ENCODE peak calls at places on chromosome 15, in ten cellular contexts. T is AG09309; B is K562; J is fibroblast of lung; G is CD8-positive, alpha-beta T cell; P is A549; A is AG04450; L is kidney; D is fibroblast of mammary gland; Y is neural progenitor cell. V is an unnamed sample.

GRCh38 chr15:50137330-50137761 is 18.3 kb upstream of the ATP8B4 start:
- DNase-seq in T (peak; percentile 86), B (peak; percentile 76), J (peak; percentile 99), G (no peak), P (peak; percentile 77), A (peak; percentile 79), L (no peak), D (peak; percentile 100), Y (no peak), V (peak; percentile 71)

GRCh38 chr15:82095803-82096202 is 50.0 kb upstream of the MEX3B start:
- DNase-seq in T (no peak), B (no peak), J (no peak), G (no peak), P (no peak), A (no peak), L (no peak), D (no peak), Y (no peak), V (no peak)

GRCh38 chr15:66740802-66741201 is 38.8 kb downstream of the SMAD6 start:
- DNase-seq in T (peak; percentile 58), B (no peak), J (no peak), G (no peak), P (no peak), A (no peak), L (peak; percentile 91), D (peak; percentile 53), Y (no peak), V (no peak)

GRCh38 chr15:80695099-80695910 is at the start of gene ABHD17C:
- DNase-seq in T (no peak), B (peak; percentile 49), J (peak; percentile 72), G (peak; percentile 30), P (peak; percentile 60), A (no peak), L (peak; percentile 87), D (peak; percentile 53), Y (peak; percentile 85), V (peak; percentile 63)

GRCh38 chr15:60370804-60371700 is 26.7 kb downstream of the ANXA2 start:
- DNase-seq in T (peak; percentile 98), B (no peak), J (peak; percentile 100), G (no peak), P (peak; percentile 89), A (peak; percentile 94), L (peak; percentile 88), D (peak; percentile 99), Y (no peak), V (peak; percentile 99)

GRCh38 chr15:33104276-33104675 is 90.2 kb downstream of the FMN1 start:
- DNase-seq in T (peak; percentile 73), B (no peak), J (peak; percentile 87), G (no peak), P (no peak), A (no peak), L (no peak), D (peak; percentile 83), Y (no peak), V (peak; percentile 56)

GRCh38 chr15:72751751-72752455 is 31.7 kb downstream of the ADPGK start:
- DNase-seq in T (no peak), B (no peak), J (peak; percentile 50), G (no peak), P (no peak), A (no peak), L (no peak), D (no peak), Y (no peak), V (peak; percentile 50)

GRCh38 chr15:36109943-36110658 is 469.3 kb upstream of the CDIN1 start:
- DNase-seq in T (peak; percentile 10), B (no peak), J (peak; percentile 89), G (no peak), P (no peak), A (no peak), L (no peak), D (peak; percentile 91), Y (no peak), V (peak; percentile 31)

GRCh38 chr15:95598456-95598855 is 732.0 kb upstream of the NR2F2 start:
- DNase-seq in T (no peak), B (no peak), J (no peak), G (no peak), P (no peak), A (no peak), L (no peak), D (no peak), Y (no peak), V (no peak)
- TF ChIP-seq CTCF in T (no peak), B (no peak), J (no peak), G (no peak), P (no peak), A (no peak), L (no peak), D (no peak), Y (no peak), V (no peak)

GRCh38 chr15:84987949-84988624 is 6.4 kb downstream of the PDE8A start:
- DNase-seq in T (no peak), B (no peak), J (no peak), G (no peak), P (no peak), A (no peak), L (no peak), D (no peak), Y (no peak), V (no peak)

GRCh38 chr15:84991313-84991712 is 9.7 kb downstream of the PDE8A start:
- DNase-seq in T (no peak), B (no peak), J (no peak), G (no peak), P (no peak), A (no peak), L (no peak), D (no peak), Y (no peak), V (no peak)

GRCh38 chr15:84992157-84992940 is 10.7 kb downstream of the PDE8A start:
- DNase-seq in T (peak; percentile 40), B (peak; percentile 53), J (peak; percentile 94), G (peak; percentile 22), P (peak; percentile 80), A (peak; percentile 21), L (no peak), D (peak; percentile 83), Y (no peak), V (peak; percentile 71)

GRCh38 chr15:84985158-84985557 is 3.5 kb downstream of the PDE8A start:
- DNase-seq in T (no peak), B (no peak), J (no peak), G (no peak), P (no peak), A (no peak), L (no peak), D (no peak), Y (no peak), V (no peak)

DNA sequence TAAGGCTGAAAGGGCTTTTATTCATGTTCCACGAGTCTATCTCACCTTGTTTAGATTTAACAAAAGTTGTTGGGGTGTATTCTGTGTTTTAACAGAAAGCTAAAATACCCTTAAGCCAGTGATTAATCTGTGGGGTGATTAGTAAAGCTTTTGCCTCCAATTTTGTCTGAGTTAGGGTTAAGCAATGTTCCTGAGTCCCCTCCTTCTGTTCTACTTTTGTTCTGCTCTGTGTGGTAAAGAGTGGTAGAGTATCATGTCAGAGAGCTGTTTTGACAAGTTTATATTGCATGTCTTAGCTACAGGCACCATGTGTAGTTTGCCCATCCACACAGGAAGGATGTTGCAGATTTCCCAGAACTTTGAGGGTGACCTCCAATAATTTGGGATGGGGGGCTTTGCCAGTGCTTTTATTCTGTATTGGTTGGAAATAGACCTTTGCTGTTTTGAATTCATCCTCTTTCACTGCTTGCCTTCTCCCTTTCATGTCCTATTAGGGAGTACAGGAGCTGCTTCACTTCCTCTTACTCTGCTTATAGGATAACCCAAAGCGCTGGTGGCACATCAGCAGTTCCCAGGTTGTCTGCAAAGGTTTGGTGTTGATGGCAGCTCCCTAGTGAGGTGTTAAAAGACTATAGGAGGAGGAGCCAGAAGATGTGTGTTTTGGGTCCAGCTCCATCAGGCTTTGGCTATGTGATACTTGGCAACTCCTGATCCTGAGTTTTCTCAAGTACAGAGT is 7.4 kb downstream of the PDE8A start:
- DNase-seq in T (no peak), B (no peak), J (no peak), G (no peak), P (no peak), A (no peak), L (no peak), D (no peak), Y (no peak), V (no peak)
- H3K4me3 ChIP-seq in T (no peak overlapping the region), B (no peak overlapping the region), J (no peak overlapping the region), G (no peak overlapping the region), P (no peak overlapping the region), A (no peak overlapping the region), L (no peak overlapping the region), D (no peak overlapping the region), Y (no peak overlapping the region), V (no peak overlapping the region)

GRCh38 chr15:100437261-100437660 is 91.5 kb downstream of the CERS3 start:
- DNase-seq in T (no peak), B (no peak), J (no peak), G (no peak), P (no peak), A (no peak), L (no peak), D (no peak), Y (no peak), V (no peak)

GRCh38 chr15:100434038-100434437 is 92.3 kb upstream of the ADAMTS17 start:
- DNase-seq in T (no peak), B (no peak), J (no peak), G (no peak), P (no peak), A (no peak), L (no peak), D (no peak), Y (no peak), V (no peak)

GRCh38 chr15:100438570-100438969 is 90.2 kb downstream of the CERS3 start:
- DNase-seq in T (no peak), B (peak; percentile 30), J (peak; percentile 12), G (peak; percentile 45), P (no peak), A (no peak), L (no peak), D (peak; percentile 10), Y (no peak), V (peak; percentile 74)

GRCh38 chr15:100439566-100439965 is 89.2 kb downstream of the CERS3 start:
- DNase-seq in T (no peak), B (no peak), J (no peak), G (no peak), P (no peak), A (no peak), L (no peak), D (no peak), Y (no peak), V (no peak)
- TF ChIP-seq CTCF in T (no peak), B (no peak), J (no peak), G (no peak), P (no peak), A (no peak), L (no peak), D (no peak), Y (no peak), V (no peak)

GRCh38 chr15:63046927-63047760 is 4.6 kb downstream of the TPM1 start:
- DNase-seq in T (no peak), B (no peak), J (peak; percentile 50), G (no peak), P (no peak), A (no peak), L (no peak), D (no peak), Y (peak; percentile 50), V (no peak)

GRCh38 chr15:63045438-63046278 is 3.1 kb downstream of the TPM1 start:
- DNase-seq in T (no peak), B (no peak), J (no peak), G (no peak), P (no peak), A (no peak), L (no peak), D (no peak), Y (no peak), V (no peak)

GRCh38 chr15:63048115-63048985 is 5.8 kb downstream of the TPM1 start:
- DNase-seq in T (peak; percentile 63), B (peak; percentile 92), J (peak; percentile 89), G (peak; percentile 87), P (peak; percentile 96), A (peak; percentile 88), L (peak; percentile 98), D (peak; percentile 91), Y (peak; percentile 97), V (peak; percentile 95)

GRCh38 chr15:63048986-63049665 is 6.6 kb downstream of the TPM1 start:
- DNase-seq in T (no peak), B (peak; percentile 77), J (peak; percentile 67), G (peak; percentile 49), P (no peak), A (no peak), L (peak; percentile 89), D (peak; percentile 47), Y (peak; percentile 65), V (peak; percentile 63)

GRCh38 chr15:63047792-63048114 is 5.2 kb downstream of the TPM1 start:
- DNase-seq in T (no peak), B (no peak), J (no peak), G (no peak), P (no peak), A (no peak), L (no peak), D (no peak), Y (no peak), V (no peak)
- H3K4me3 ChIP-seq in T (peak overlapping the region; percentile 30), B (peak overlapping the region; percentile 82), J (peak overlapping the region; percentile 73), G (peak overlapping the region; percentile 72), P (peak overlapping the region; percentile 87), A (peak overlapping the region; percentile 94), L (peak overlapping the region; percentile 78), D (peak overlapping the region; percentile 58), Y (peak overlapping the region; percentile 94), V (peak overlapping the region; percentile 78)

V was measured in fibroblast of pulmonary artery.